ENCODE peak calls at places on chromosome X, in five cellular contexts. X, L, K, U and R are unnamed samples.
A peak's percentile ranks its signal among the peaks of the same experiment; 100 is the strongest.

GRCh38 chrX:146224442-146224841 is 406.8 kb downstream of the SLITRK2 start:
- DNase-seq in L (peak; percentile 20), K (no peak), U (no peak), X (no peak), R (no peak)

GRCh38 chrX:108270739-108271396 is 167.4 kb downstream of the COL4A6 start:
- DNase-seq in U (no peak), X (no peak), L (peak; percentile 32), K (no peak), R (no peak)

GRCh38 chrX:153057281-153057680 is 1.0 kb downstream of the PNMA3 start:
- DNase-seq in L (no peak), U (no peak), X (no peak), K (no peak), R (no peak)

GRCh38 chrX:39551748-39552147 is 546.0 kb downstream of the BCOR start:
- DNase-seq in K (no peak), U (no peak), L (no peak), X (no peak), R (no peak)

GRCh38 chrX:71623714-71624113 is 5.4 kb upstream of the CXCR3 start:
- DNase-seq in L (no peak), K (no peak), U (no peak), X (no peak), R (no peak)

GRCh38 chrX:37627602-37628001 is 56.1 kb downstream of the LANCL3 start:
- DNase-seq in U (no peak), L (no peak), K (no peak), X (no peak), R (no peak)

GRCh38 chrX:40109288-40110008 is 11.7 kb upstream of the BCOR start:
- DNase-seq in U (no peak), K (no peak), L (peak; percentile 72), X (no peak), R (no peak)

GRCh38 chrX:31656013-31656412 is 584.2 kb upstream of the FTHL17 start:
- DNase-seq in L (no peak), K (no peak), X (no peak), U (no peak), R (no peak)

GRCh38 chrX:9865804-9866471 is 79.7 kb downstream of the SHROOM2 start:
- DNase-seq in U (no peak), X (no peak), L (no peak), K (no peak), R (no peak)

GRCh38 chrX:140672840-140673731 is 36.5 kb upstream of the LINC00632 start:
- DNase-seq in L (no peak), K (no peak), X (no peak), U (no peak), R (no peak)

GRCh38 chrX:122878269-122878668 is 305.8 kb upstream of the GRIA3 start:
- DNase-seq in X (no peak), U (no peak), L (no peak), K (no peak), R (no peak)

GRCh38 chrX:119686087-119686639 is 6.8 kb downstream of the SEPTIN6 start:
- DNase-seq in U (no peak), X (no peak), L (peak; percentile 28), K (no peak), R (no peak)

GRCh38 chrX:119189586-119189985 is 46.5 kb upstream of the PGRMC1 start:
- DNase-seq in U (no peak), L (no peak), K (no peak), X (no peak), R (no peak)

GRCh38 chrX:48891402-48892288 is 5.9 kb downstream of the TIMM17B start:
- DNase-seq in X (peak; percentile 59), U (peak; percentile 51), L (peak; percentile 95), K (peak; percentile 87), R (no peak)

GRCh38 chrX:118824173-118824782 is 654 bp downstream of the ZCCHC12 start:
- DNase-seq in U (no peak), K (no peak), X (no peak), L (peak; percentile 45), R (no peak)

GRCh38 chrX:131789664-131790063 is 233.4 kb upstream of the STK26 start:
- DNase-seq in K (no peak), X (no peak), U (no peak), L (no peak), R (no peak)

GRCh38 chrX:9604111-9604907 is 139.5 kb downstream of the TBL1X start:
- DNase-seq in X (no peak), K (no peak), U (no peak), L (no peak), R (no peak)

GRCh38 chrX:125507119-125507518 is 187.4 kb downstream of the TEX13C start:
- DNase-seq in K (no peak), U (no peak), L (no peak), X (no peak), R (no peak)

GRCh38 chrX:136200466-136200865 is 50.7 kb downstream of the MAP7D3 start:
- DNase-seq in X (no peak), K (no peak), L (peak; percentile 30), U (no peak), R (no peak)

GRCh38 chrX:119990995-119991787 is 47.6 kb upstream of the NKAP start:
- DNase-seq in K (no peak), X (no peak), U (no peak), L (no peak), R (no peak)

GRCh38 chrX:9071031-9071650 is 37.2 kb upstream of the FAM9B start:
- DNase-seq in X (no peak), L (no peak), U (no peak), K (no peak), R (no peak)

GRCh38 chrX:42362219-42362618 is 415.7 kb downstream of the PPP1R2C start:
- DNase-seq in U (no peak), X (no peak), K (no peak), L (no peak), R (no peak)

GRCh38 chrX:153438522-153438921 is 7.3 kb downstream of the TREX2 start:
- DNase-seq in X (no peak), K (no peak), L (peak; percentile 54), U (no peak), R (no peak)

GRCh38 chrX:106177106-106177981 is 9.2 kb downstream of the PWWP3B start:
- DNase-seq in K (no peak), U (no peak), L (no peak), X (no peak), R (no peak)

GRCh38 chrX:103441878-103442535 is 65.7 kb downstream of the BEX3 start:
- DNase-seq in U (no peak), X (no peak), L (no peak), K (no peak), R (no peak)

GRCh38 chrX:9464435-9465371 is at the start of gene TBL1X:
- DNase-seq in L (peak; percentile 50), X (peak; percentile 50), U (no peak), K (peak; percentile 34), R (no peak)

GRCh38 chrX:20437678-20438077 is 171.0 kb upstream of the RPS6KA3 start:
- DNase-seq in U (no peak), K (no peak), X (no peak), L (peak; percentile 61), R (no peak)

GRCh38 chrX:104195489-104196084 is 29.3 kb downstream of the FAM199X start:
- DNase-seq in U (no peak), X (no peak), K (no peak), L (peak; percentile 49), R (no peak)

GRCh38 chrX:56762220-56762619 is 33.2 kb downstream of the NBDY start:
- DNase-seq in L (no peak), K (no peak), X (no peak), U (no peak), R (no peak)

GRCh38 chrX:68045008-68045577 is 388.2 kb downstream of the OPHN1 start:
- DNase-seq in U (no peak), L (no peak), K (no peak), X (no peak), R (no peak)

GRCh38 chrX:136061302-136061701 is 76.1 kb downstream of the SLC9A6 start:
- DNase-seq in K (no peak), U (no peak), L (no peak), X (no peak), R (no peak)

GRCh38 chrX:74534569-74535038 is 79.8 kb downstream of the RLIM start:
- DNase-seq in L (no peak), K (no peak), U (no peak), X (no peak), R (no peak)

GRCh38 chrX:41381685-41382084 is 47.7 kb downstream of the DDX3X start:
- DNase-seq in L (peak; percentile 24), K (no peak), U (no peak), X (no peak), R (no peak)

GRCh38 chrX:110146521-110146920 is 143.6 kb downstream of the TMEM164 start:
- DNase-seq in X (peak; percentile 6), U (no peak), K (peak; percentile 47), L (peak; percentile 73), R (no peak)

GRCh38 chrX:80807606-80808159 is 2.0 kb downstream of the BRWD3 start:
- DNase-seq in L (peak; percentile 36), U (no peak), K (no peak), X (no peak), R (no peak)

GRCh38 chrX:69124108-69124507 is 41.1 kb downstream of the PJA1 start:
- DNase-seq in X (no peak), L (no peak), U (no peak), K (no peak), R (no peak)